ENCODE peak calls at places on chromosome 14, in nine cellular contexts. C is BJ, L is H54, J is body of pancreas, W is left lung, B is activated T-helper 1 cell treated with Interleukin-2 at 50 U/mL for 16 hours, Q is iris pigment epithelial cell, V is NCI-H2171, F is left cardiac atrium. Y is an unnamed sample.

GRCh38 chr14:87617079-87617478 is 375.9 kb downstream of the GALC start:
- DNase-seq in B (no peak), Q (no peak), V (no peak), F (no peak), W (no peak), J (no peak), C (no peak), L (no peak), Y (no peak)

GRCh38 chr14:99724939-99725773 is 41.1 kb downstream of the CYP46A1 start:
- DNase-seq in W (peak; percentile 49), F (no peak), J (no peak), L (no peak), Q (no peak), B (no peak), C (no peak), V (no peak), Y (no peak)

GRCh38 chr14:100905166-100905565 is 1.6 kb upstream of the RTL1 start:
- DNase-seq in W (no peak), F (no peak), Q (no peak), J (no peak), V (no peak), L (no peak), B (no peak), C (no peak), Y (no peak)

GRCh38 chr14:45526715-45527549 is 273.9 kb upstream of the MIS18BP1 start:
- DNase-seq in B (no peak), L (peak; percentile 20), C (no peak), V (peak; percentile 29), F (no peak), W (no peak), J (peak; percentile 55), Q (peak; percentile 4), Y (peak; percentile 23)

GRCh38 chr14:94617988-94618822 is 6.0 kb downstream of the SERPINA3 start:
- DNase-seq in Q (no peak), C (no peak), V (no peak), W (no peak), F (no peak), B (no peak), L (no peak), J (no peak), Y (no peak)

GRCh38 chr14:77124345-77125274 is 17.0 kb downstream of the ZDHHC22 start:
- DNase-seq in W (peak; percentile 90), Q (peak; percentile 32), J (peak; percentile 57), L (no peak), V (no peak), B (peak; percentile 72), C (no peak), F (peak; percentile 60), Y (peak; percentile 46)

GRCh38 chr14:64064447-64064846 is 211.6 kb downstream of the SYNE2 start:
- DNase-seq in C (no peak), L (no peak), J (no peak), W (no peak), F (no peak), V (no peak), Q (no peak), B (no peak), Y (no peak)

GRCh38 chr14:76497550-76498484 is 121.9 kb downstream of the ESRRB start:
- DNase-seq in W (no peak), Q (no peak), B (no peak), F (no peak), C (no peak), V (no peak), J (no peak), L (no peak), Y (no peak)

GRCh38 chr14:62209287-62209899 is 447.2 kb downstream of the SNAPC1 start:
- DNase-seq in V (no peak), F (no peak), Q (peak; percentile 88), C (peak; percentile 26), W (no peak), B (no peak), J (no peak), L (no peak), Y (no peak)

GRCh38 chr14:22651586-22651985 is 7.4 kb upstream of the OR6J1 start:
- DNase-seq in C (no peak), W (no peak), J (no peak), L (no peak), V (no peak), Q (no peak), B (no peak), F (no peak), Y (no peak)

GRCh38 chr14:76550534-76550933 is 174.6 kb downstream of the ESRRB start:
- DNase-seq in Q (peak; percentile 15), V (no peak), L (no peak), W (no peak), B (no peak), C (no peak), F (no peak), J (no peak), Y (no peak)

GRCh38 chr14:104799657-104800599 is 973 bp upstream of the ZBTB42 start:
- DNase-seq in B (peak; percentile 77), Q (peak; percentile 77), W (peak; percentile 94), C (no peak), L (peak; percentile 61), J (peak; percentile 92), V (no peak), F (peak; percentile 94), Y (peak; percentile 41)

GRCh38 chr14:69666698-69667211 is 55.4 kb downstream of the SUSD6 start:
- DNase-seq in B (no peak), F (no peak), V (no peak), W (no peak), Q (no peak), C (peak; percentile 54), L (no peak), J (no peak), Y (no peak)

GRCh38 chr14:77950371-77950770 is 150.5 kb downstream of the ADCK1 start:
- DNase-seq in V (no peak), L (no peak), C (no peak), B (no peak), Q (no peak), W (no peak), J (no peak), F (no peak), Y (no peak)

GRCh38 chr14:33682746-33683145 is 268.1 kb downstream of the EGLN3 start:
- DNase-seq in B (no peak), Q (peak; percentile 73), L (no peak), V (no peak), F (peak; percentile 56), W (no peak), J (peak; percentile 13), C (no peak), Y (no peak)

GRCh38 chr14:94117856-94118255 is 7.3 kb downstream of the IFI27 start:
- DNase-seq in W (no peak), Q (no peak), J (no peak), V (no peak), F (no peak), C (no peak), L (no peak), B (no peak), Y (no peak)

GRCh38 chr14:68677901-68678300 is 115.0 kb downstream of the ZFP36L1 start:
- DNase-seq in F (no peak), Q (no peak), L (no peak), V (no peak), J (no peak), C (no peak), W (no peak), B (no peak), Y (no peak)

GRCh38 chr14:45198551-45198950 is 54.5 kb downstream of the MIS18BP1 start:
- DNase-seq in L (no peak), W (no peak), F (no peak), C (no peak), Q (peak; percentile 83), J (no peak), V (no peak), B (no peak), Y (no peak)